ENCODE peak calls at places on chromosomes 6 and 20, in ten cellular contexts. R is fibroblast of mammary gland; C is dorsolateral prefrontal cortex; H is IMR-90; A is effector memory CD4-positive, alpha-beta T cell; Y is cardiac fibroblast; U is iPS DF 6.9; J is bronchial epithelial cell; S is A549; O is stomach. K is an unnamed sample.

GRCh38 chr6:7016238-7016637 is 91.5 kb upstream of the RREB1 start:
- DNase-seq in R (no peak), C (no peak), H (no peak), A (no peak), Y (no peak), U (no peak), J (no peak), S (no peak), O (no peak), K (peak)

GRCh38 chr6:142356271-142356938 is 54.6 kb downstream of the ADGRG6 start:
- DNase-seq in R (peak), C (no peak), H (peak), A (no peak), Y (peak), U (no peak), J (no peak), S (no peak), O (no peak), K (peak)

GRCh38 chr6:108757357-108757756 is 90.9 kb upstream of the ARMC2 start:
- DNase-seq in R (no peak), C (no peak), H (no peak), A (no peak), Y (no peak), U (no peak), J (no peak), S (no peak), O (no peak), K (no peak)

GRCh38 chr6:12103158-12103557 is 91.0 kb downstream of the HIVEP1 start:
- DNase-seq in R (no peak), C (no peak), H (no peak), A (no peak), Y (no peak), U (no peak), J (no peak), S (no peak), O (no peak), K (no peak)

GRCh38 chr6:52522151-52522626 is 54.7 kb downstream of the TRAM2 start:
- DNase-seq in R (peak), C (no peak), H (peak), A (no peak), Y (peak), U (no peak), J (no peak), S (no peak), O (no peak), K (peak)

GRCh38 chr20:60365063-60365640 is 406.9 kb downstream of the CDH26 start:
- DNase-seq in R (no peak), C (no peak), H (no peak), A (no peak), Y (no peak), U (no peak), J (no peak), S (no peak), O (peak), K (peak)

GRCh38 chr20:17481661-17482060 is 49.5 kb downstream of the BFSP1 start:
- DNase-seq in R (no peak), C (no peak), H (no peak), A (no peak), Y (no peak), U (no peak), J (no peak), S (no peak), O (no peak), K (no peak)

GRCh38 chr6:7151381-7151780 is 43.6 kb downstream of the RREB1 start:
- DNase-seq in R (peak), C (no peak), H (no peak), A (no peak), Y (no peak), U (no peak), J (no peak), S (no peak), O (no peak), K (no peak)

GRCh38 chr20:62603021-62603906 is 39.0 kb upstream of the SLCO4A1 start:
- DNase-seq in R (peak), C (no peak), H (peak), A (peak), Y (peak), U (no peak), J (peak), S (no peak), O (peak), K (peak)

GRCh38 chr6:12477616-12478015 is 187.5 kb downstream of the EDN1 start:
- DNase-seq in R (no peak), C (no peak), H (peak), A (no peak), Y (no peak), U (no peak), J (no peak), S (no peak), O (no peak), K (no peak)

GRCh38 chr6:88922775-88923548 is 40.5 kb downstream of the RNGTT start:
- DNase-seq in R (peak), C (no peak), H (peak), A (no peak), Y (peak), U (no peak), J (peak), S (no peak), O (no peak), K (peak)

GRCh38 chr6:118748311-118749062 is 97.1 kb upstream of the CEP85L start:
- DNase-seq in R (peak), C (peak), H (peak), A (no peak), Y (no peak), U (no peak), J (peak), S (no peak), O (no peak), K (peak)

GRCh38 chr20:32966881-32967781 is 37.1 kb downstream of the SUN5 start:
- DNase-seq in R (no peak), C (no peak), H (no peak), A (peak), Y (no peak), U (no peak), J (no peak), S (no peak), O (peak), K (no peak)

GRCh38 chr20:62067547-62068260 is 2.0 kb upstream of the TAF4 start:
- DNase-seq in R (no peak), C (no peak), H (no peak), A (no peak), Y (no peak), U (no peak), J (no peak), S (no peak), O (no peak), K (no peak)

GRCh38 chr6:125375841-125376240 is 74.1 kb upstream of the HDDC2 start:
- DNase-seq in R (peak), C (no peak), H (no peak), A (no peak), Y (peak), U (no peak), J (no peak), S (no peak), O (no peak), K (peak)

GRCh38 chr20:58709013-58709702 is 16.6 kb downstream of the NPEPL1 start:
- DNase-seq in R (no peak), C (peak), H (no peak), A (no peak), Y (no peak), U (no peak), J (no peak), S (no peak), O (peak), K (no peak)

GRCh38 chr6:33481192-33481591 is 26.8 kb downstream of the ZBTB9 start:
- DNase-seq in R (no peak), C (no peak), H (no peak), A (no peak), Y (no peak), U (no peak), J (peak), S (no peak), O (no peak), K (no peak)

GRCh38 chr20:61562897-61563504 is 310.9 kb downstream of the CDH4 start:
- DNase-seq in R (no peak), C (no peak), H (no peak), A (no peak), Y (no peak), U (no peak), J (no peak), S (no peak), O (no peak), K (no peak)

GRCh38 chr6:16741112-16742016 is 19.9 kb downstream of the ATXN1 start:
- DNase-seq in R (peak), C (no peak), H (peak), A (no peak), Y (peak), U (no peak), J (peak), S (no peak), O (no peak), K (peak)

GRCh38 chr6:112237644-112238043 is 16.7 kb downstream of the LAMA4 start:
- DNase-seq in R (peak), C (no peak), H (peak), A (no peak), Y (peak), U (no peak), J (peak), S (no peak), O (peak), K (peak)

GRCh38 chr20:48919882-48920526 is 1.5 kb upstream of the ARFGEF2 start:
- DNase-seq in R (no peak), C (no peak), H (no peak), A (no peak), Y (no peak), U (no peak), J (no peak), S (no peak), O (no peak), K (no peak)

GRCh38 chr6:170165085-170165484 is 125.8 kb downstream of the DLL1 start:
- DNase-seq in R (no peak), C (no peak), H (no peak), A (no peak), Y (peak), U (no peak), J (no peak), S (no peak), O (no peak), K (peak)

GRCh38 chr6:121319603-121320002 is 14.7 kb downstream of the TBC1D32 start:
- DNase-seq in R (no peak), C (no peak), H (no peak), A (no peak), Y (no peak), U (no peak), J (no peak), S (no peak), O (no peak), K (no peak)

DNA sequence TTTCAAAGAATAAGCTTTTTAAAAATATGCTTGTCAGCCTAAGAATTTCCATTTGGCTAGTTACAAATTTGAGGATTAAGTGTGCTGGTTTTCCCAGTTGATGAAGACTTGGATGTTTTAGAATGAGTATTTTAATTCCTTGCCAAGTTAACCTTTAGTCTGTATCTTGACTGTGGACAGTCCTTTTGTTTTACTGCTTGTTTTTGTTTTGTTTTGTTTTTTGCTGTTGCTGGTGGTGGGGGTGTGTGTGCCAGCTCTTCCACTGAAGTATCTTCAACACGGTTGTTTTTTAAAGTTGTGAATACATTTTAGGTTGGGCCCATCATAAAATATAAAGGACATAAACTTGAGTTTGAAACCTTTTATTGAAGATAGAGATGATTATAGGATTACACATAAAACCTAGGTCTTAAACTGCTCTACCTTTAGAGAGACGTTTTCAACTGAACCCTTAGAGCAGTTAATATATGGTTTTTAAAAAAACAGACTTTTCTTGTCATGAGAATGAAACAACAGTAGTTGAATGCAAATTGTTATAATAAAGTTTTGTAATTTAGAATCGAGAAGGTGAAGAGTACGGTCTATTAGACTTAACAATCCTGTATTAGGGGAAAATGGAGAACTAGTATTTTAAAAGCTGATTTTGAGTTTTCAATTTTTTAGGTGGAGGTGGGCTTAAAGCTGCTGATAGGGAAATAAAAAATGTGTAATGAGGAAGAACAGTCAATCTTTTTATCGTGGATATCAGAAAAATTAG is 3.9 kb downstream of the QKI start:
- DNase-seq in R (peak), C (no peak), H (no peak), A (no peak), Y (no peak), U (no peak), J (no peak), S (no peak), O (no peak), K (peak)
- H3K4me3 ChIP-seq in R (peak), C (peak), H (peak), A (no peak), Y (no peak), U (no peak), J (peak), S (peak), O (peak), K (peak)

GRCh38 chr6:2743280-2744205 is 7.2 kb downstream of the MYLK4 start:
- DNase-seq in R (no peak), C (no peak), H (no peak), A (no peak), Y (no peak), U (no peak), J (no peak), S (no peak), O (no peak), K (no peak)
- H3K4me3 ChIP-seq in R (no peak), C (no peak), H (no peak), A (no peak), Y (no peak), U (no peak), J (no peak), S (no peak), O (no peak), K (no peak)

DNA sequence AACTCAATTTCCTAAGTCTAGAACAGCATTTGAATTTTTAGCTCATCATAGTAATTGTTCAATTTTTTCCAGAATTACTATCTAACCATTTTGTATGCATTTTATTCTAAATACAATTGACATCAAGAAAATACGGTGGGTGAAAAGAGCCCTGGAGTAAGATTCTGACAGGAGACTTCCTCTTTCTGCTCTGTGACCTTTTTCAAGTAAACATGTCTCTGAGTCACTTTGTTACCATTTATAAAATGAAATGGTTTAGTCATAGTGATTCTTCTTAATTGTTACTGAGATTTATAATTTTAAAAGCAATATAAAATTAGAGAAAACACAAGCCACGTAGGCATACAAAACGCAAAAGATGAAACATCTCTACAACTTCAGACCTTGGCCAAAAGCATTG is 80.2 kb downstream of the PLCB1 start:
- DNase-seq in R (peak), C (no peak), H (peak), A (no peak), Y (no peak), U (no peak), J (peak), S (no peak), O (no peak), K (peak)
- H3K4me3 ChIP-seq in R (no peak), C (no peak), H (no peak), A (no peak), Y (no peak), U (no peak), J (no peak), S (no peak), O (no peak), K (no peak)

GRCh38 chr6:116568111-116568510 is 3.2 kb upstream of the RWDD1 start:
- DNase-seq in R (peak), C (no peak), H (peak), A (no peak), Y (no peak), U (no peak), J (no peak), S (no peak), O (no peak), K (peak)

GRCh38 chr6:116562614-116563013 is 8.7 kb upstream of the RWDD1 start:
- DNase-seq in R (no peak), C (no peak), H (no peak), A (no peak), Y (peak), U (no peak), J (no peak), S (no peak), O (no peak), K (no peak)

GRCh38 chr6:116563830-116564229 is 7.5 kb upstream of the RWDD1 start:
- DNase-seq in R (no peak), C (no peak), H (no peak), A (no peak), Y (no peak), U (no peak), J (no peak), S (no peak), O (no peak), K (no peak)

GRCh38 chr6:116564296-116564695 is 7.0 kb upstream of the RWDD1 start:
- DNase-seq in R (no peak), C (no peak), H (peak), A (no peak), Y (no peak), U (no peak), J (no peak), S (no peak), O (no peak), K (peak)

GRCh38 chr6:116564921-116565872 is 6.1 kb upstream of the RWDD1 start:
- DNase-seq in R (no peak), C (peak), H (no peak), A (no peak), Y (peak), U (no peak), J (no peak), S (no peak), O (no peak), K (peak)
- H3K4me3 ChIP-seq in R (peak), C (peak), H (no peak), A (no peak), Y (no peak), U (no peak), J (peak), S (no peak), O (peak), K (peak)